ENCODE peak calls at places on chromosome 19, in four cellular contexts. J, R, A and S are unnamed samples.

GRCh38 chr19:13833330-13834265 is 38.4 kb downstream of the ZSWIM4 start:
- DNase-seq in A (peak; percentile 95), J (peak; percentile 96), R (peak; percentile 93), S (peak; percentile 85)

GRCh38 chr19:52410276-52410675 is 12.6 kb downstream of the ZNF528 start:
- DNase-seq in R (no peak), J (no peak), A (no peak), S (no peak)

GRCh38 chr19:35248310-35249145 is at the start of gene LSR:
- DNase-seq in A (peak; percentile 93), R (peak; percentile 59), J (peak; percentile 82), S (peak; percentile 87)

GRCh38 chr19:48556163-48556562 is 4.2 kb downstream of the SULT2B1 start:
- DNase-seq in R (no peak), J (no peak), A (no peak), S (no peak)

GRCh38 chr19:13817018-13817614 is 21.9 kb downstream of the ZSWIM4 start:
- DNase-seq in R (no peak), J (no peak), A (peak; percentile 50), S (no peak)

GRCh38 chr19:2973229-2973628 is 4.1 kb upstream of the TLE6 start:
- DNase-seq in A (peak; percentile 71), R (no peak), J (no peak), S (no peak)

GRCh38 chr19:18233224-18233825 is 7.1 kb upstream of the PDE4C start:
- DNase-seq in R (peak; percentile 35), A (peak; percentile 59), J (peak; percentile 81), S (peak; percentile 33)

GRCh38 chr19:39677931-39678889 is 22.5 kb downstream of the LGALS16 start:
- DNase-seq in R (no peak), A (no peak), J (no peak), S (no peak)

GRCh38 chr19:32343550-32344262 is 1.7 kb upstream of the ZNF507 start:
- DNase-seq in R (no peak), A (no peak), J (no peak), S (no peak)

GRCh38 chr19:6765738-6766356 is 1.4 kb downstream of the SH2D3A start:
- DNase-seq in J (peak; percentile 42), R (no peak), A (no peak), S (no peak)

GRCh38 chr19:44725251-44725650 is 23.3 kb upstream of the BCL3 start:
- DNase-seq in J (no peak), A (no peak), R (no peak), S (no peak)

GRCh38 chr19:18118420-18119242 is 21.1 kb downstream of the MAST3 start:
- DNase-seq in J (no peak), A (peak; percentile 40), R (no peak), S (no peak)

GRCh38 chr19:4357095-4357797 is 13.9 kb downstream of the MPND start:
- DNase-seq in R (no peak), J (no peak), A (no peak), S (no peak)

GRCh38 chr19:50969413-50969760 is at the start of gene KLK6:
- DNase-seq in R (no peak), A (no peak), J (no peak), S (no peak)

GRCh38 chr19:16078759-16079707 is 2.7 kb downstream of the TPM4 start:
- DNase-seq in R (no peak), A (peak; percentile 84), J (peak; percentile 85), S (peak; percentile 35)

GRCh38 chr19:50427318-50427925 is 5.3 kb upstream of the MYBPC2 start:
- DNase-seq in J (no peak), R (no peak), A (no peak), S (no peak)

GRCh38 chr19:48543121-48543710 is 8.8 kb upstream of the SULT2B1 start:
- DNase-seq in R (no peak), J (no peak), A (no peak), S (no peak)

GRCh38 chr19:18223860-18224524 is 2.2 kb downstream of the PDE4C start:
- DNase-seq in J (peak; percentile 40), R (no peak), A (peak; percentile 82), S (peak; percentile 78)

GRCh38 chr19:10514211-10515145 is 2.8 kb downstream of the S1PR5 start:
- DNase-seq in R (no peak), A (no peak), J (peak; percentile 68), S (peak; percentile 42)

GRCh38 chr19:19655641-19656343 is 7.7 kb downstream of the ATP13A1 start:
- DNase-seq in A (no peak), J (no peak), R (no peak), S (no peak)

GRCh38 chr19:39969681-39970423 is 1.1 kb upstream of the PSMC4 start:
- DNase-seq in A (no peak), R (no peak), J (peak; percentile 41), S (peak; percentile 50)

GRCh38 chr19:58563034-58563573 is 4.7 kb upstream of the UBE2M start:
- DNase-seq in R (no peak), A (no peak), J (peak; percentile 51), S (no peak)

GRCh38 chr19:42131149-42132029 is 857 bp downstream of the POU2F2 start:
- DNase-seq in J (no peak), A (no peak), R (no peak), S (no peak)

GRCh38 chr19:44748426-44749254 is at the start of gene BCL3:
- DNase-seq in A (peak; percentile 57), R (peak; percentile 52), J (peak; percentile 82), S (peak; percentile 87)

GRCh38 chr19:42349378-42350107 is 24.1 kb downstream of the MEGF8 start:
- DNase-seq in A (no peak), R (no peak), J (no peak), S (no peak)

GRCh38 chr19:5292453-5292842 is 48.2 kb downstream of the PTPRS start:
- DNase-seq in J (no peak), A (no peak), R (no peak), S (no peak)